ENCODE peak calls at places on chromosomes 3 and 15, in five cellular contexts. One of them, this sample, is unnamed.

GRCh38 chr3:11212301-11212613 is 58.0 kb downstream of the HRH1 start:
- DNase-seq in NCI-H1092: no peak
- DNase-seq in tibial nerve: no peak
- DNase-seq in A172: peak
- DNase-seq in T-helper 1 cell: no peak
- DNase-seq in this sample: no peak

GRCh38 chr15:62444104-62445027 is 279.3 kb upstream of the C2CD4B start:
- DNase-seq in NCI-H1092: no peak
- DNase-seq in tibial nerve: peak
- DNase-seq in A172: peak
- DNase-seq in T-helper 1 cell: no peak
- DNase-seq in this sample: no peak

GRCh38 chr3:52973806-52974205 is 72.1 kb downstream of the SFMBT1 start:
- DNase-seq in NCI-H1092: no peak
- DNase-seq in tibial nerve: no peak
- DNase-seq in A172: no peak
- DNase-seq in T-helper 1 cell: no peak
- DNase-seq in this sample: no peak

GRCh38 chr3:196662033-196662432 is 22.5 kb downstream of the NRROS start:
- DNase-seq in NCI-H1092: no peak
- DNase-seq in tibial nerve: no peak
- DNase-seq in A172: no peak
- DNase-seq in T-helper 1 cell: no peak
- DNase-seq in this sample: no peak

GRCh38 chr3:8840556-8840955 is 71.1 kb upstream of the OXTR start:
- DNase-seq in NCI-H1092: no peak
- DNase-seq in tibial nerve: no peak
- DNase-seq in A172: peak
- DNase-seq in T-helper 1 cell: no peak
- DNase-seq in this sample: no peak

GRCh38 chr15:63122002-63122893 is 587 bp downstream of the LACTB start:
- DNase-seq in NCI-H1092: peak
- DNase-seq in tibial nerve: peak
- DNase-seq in A172: peak
- DNase-seq in T-helper 1 cell: peak
- DNase-seq in this sample: peak

GRCh38 chr15:59685737-59686297 is 3.3 kb downstream of the BNIP2 start:
- DNase-seq in NCI-H1092: no peak
- DNase-seq in tibial nerve: no peak
- DNase-seq in A172: peak
- DNase-seq in T-helper 1 cell: peak
- DNase-seq in this sample: no peak

GRCh38 chr15:65423977-65424679 is 1.4 kb upstream of the IGDCC4 start:
- DNase-seq in NCI-H1092: no peak
- DNase-seq in tibial nerve: no peak
- DNase-seq in A172: peak
- DNase-seq in T-helper 1 cell: no peak
- DNase-seq in this sample: no peak

GRCh38 chr3:39668420-39668819 is 141.0 kb upstream of the MYRIP start:
- DNase-seq in NCI-H1092: no peak
- DNase-seq in tibial nerve: no peak
- DNase-seq in A172: peak
- DNase-seq in T-helper 1 cell: peak
- DNase-seq in this sample: no peak

GRCh38 chr3:112302881-112303761 is 9.1 kb upstream of the SLC9C1 start:
- DNase-seq in NCI-H1092: no peak
- DNase-seq in tibial nerve: no peak
- DNase-seq in A172: no peak
- DNase-seq in T-helper 1 cell: no peak
- DNase-seq in this sample: no peak

GRCh38 chr3:161069441-161070251 is 35.5 kb downstream of the B3GALNT1 start:
- DNase-seq in NCI-H1092: no peak
- DNase-seq in tibial nerve: no peak
- DNase-seq in A172: peak
- DNase-seq in T-helper 1 cell: peak
- DNase-seq in this sample: no peak

GRCh38 chr15:70526221-70526973 is 237.0 kb downstream of the UACA start:
- DNase-seq in NCI-H1092: peak
- DNase-seq in tibial nerve: peak
- DNase-seq in A172: peak
- DNase-seq in T-helper 1 cell: no peak
- DNase-seq in this sample: no peak

GRCh38 chr15:58473720-58474119 is 41.9 kb downstream of the LIPC start:
- DNase-seq in NCI-H1092: no peak
- DNase-seq in tibial nerve: no peak
- DNase-seq in A172: peak
- DNase-seq in T-helper 1 cell: peak
- DNase-seq in this sample: peak

GRCh38 chr15:36491912-36492311 is 87.5 kb upstream of the CDIN1 start:
- DNase-seq in NCI-H1092: no peak
- DNase-seq in tibial nerve: no peak
- DNase-seq in A172: no peak
- DNase-seq in T-helper 1 cell: no peak
- DNase-seq in this sample: no peak

GRCh38 chr3:69565316-69565715 is 173.9 kb upstream of the MITF start:
- DNase-seq in NCI-H1092: no peak
- DNase-seq in tibial nerve: no peak
- DNase-seq in A172: no peak
- DNase-seq in T-helper 1 cell: no peak
- DNase-seq in this sample: no peak

GRCh38 chr3:180018588-180018987 is 18.1 kb downstream of the PEX5L start:
- DNase-seq in NCI-H1092: no peak
- DNase-seq in tibial nerve: no peak
- DNase-seq in A172: no peak
- DNase-seq in T-helper 1 cell: peak
- DNase-seq in this sample: no peak

GRCh38 chr15:82714026-82714425 is 4.4 kb upstream of the AP3B2 start:
- DNase-seq in NCI-H1092: no peak
- DNase-seq in tibial nerve: no peak
- DNase-seq in A172: no peak
- DNase-seq in T-helper 1 cell: no peak
- DNase-seq in this sample: no peak

GRCh38 chr3:14482271-14482721 is 57.8 kb downstream of the GRIP2 start:
- DNase-seq in NCI-H1092: no peak
- DNase-seq in tibial nerve: peak
- DNase-seq in A172: no peak
- DNase-seq in T-helper 1 cell: no peak
- DNase-seq in this sample: no peak

GRCh38 chr3:49647741-49648140 is 26.4 kb upstream of the APEH start:
- DNase-seq in NCI-H1092: no peak
- DNase-seq in tibial nerve: no peak
- DNase-seq in A172: no peak
- DNase-seq in T-helper 1 cell: no peak
- DNase-seq in this sample: no peak

GRCh38 chr3:58528629-58529028 is 8.4 kb downstream of the ACOX2 start:
- DNase-seq in NCI-H1092: peak
- DNase-seq in tibial nerve: no peak
- DNase-seq in A172: peak
- DNase-seq in T-helper 1 cell: no peak
- DNase-seq in this sample: no peak

GRCh38 chr3:487580-487979 is 291.0 kb downstream of the CHL1 start:
- DNase-seq in NCI-H1092: no peak
- DNase-seq in tibial nerve: no peak
- DNase-seq in A172: no peak
- DNase-seq in T-helper 1 cell: no peak
- DNase-seq in this sample: no peak